ENCODE peak calls at places on chromosomes 11 and 22, in four cellular contexts. M is esophagus squamous epithelium, X is mesenchymal stem cell, S is left lung. A is an unnamed sample. For H3K36me3, the result is how much of the 10 kb centered on the place peaks cover.

GRCh38 chr11:110123003-110123402 is 29.8 kb downstream of the ZC3H12C start:
- DNase-seq in M (no peak), X (peak), S (no peak), A (no peak)

GRCh38 chr11:109150603-109151002 is 271.4 kb upstream of the C11orf87 start:
- DNase-seq in M (no peak), X (peak), S (no peak), A (no peak)

GRCh38 chr11:107953506-107953905 is 25.3 kb downstream of the RAB39A start:
- DNase-seq in M (no peak), X (no peak), S (no peak), A (no peak)

GRCh38 chr22:22798232-22798616 is 89.4 kb upstream of the IGLL5 start:
- DNase-seq in M (no peak), X (no peak), S (no peak), A (no peak)

GRCh38 chr11:76770642-76771445 is 12.3 kb upstream of the TSKU start:
- DNase-seq in M (no peak), X (peak), S (no peak), A (no peak)

GRCh38 chr11:65493367-65494176 is 5.3 kb upstream of the MALAT1 start:
- DNase-seq in M (no peak), X (peak), S (peak), A (peak)

GRCh38 chr11:134524876-134525845 is 113.1 kb upstream of the B3GAT1 start:
- DNase-seq in M (no peak), X (no peak), S (peak), A (peak)

GRCh38 chr11:88208742-88209141 is 33.5 kb upstream of the RAB38 start:
- DNase-seq in M (no peak), X (peak), S (no peak), A (no peak)

GRCh38 chr11:10498426-10499250 is 42.3 kb downstream of the RNF141 start:
- DNase-seq in M (no peak), X (no peak), S (no peak), A (no peak)

GRCh38 chr22:48254311-48254873 is 1491.9 kb downstream of the TBC1D22A start:
- DNase-seq in M (no peak), X (no peak), S (peak), A (no peak)

GRCh38 chr11:76579047-76579751 is 91.3 kb downstream of the LRRC32 start:
- DNase-seq in M (no peak), X (peak), S (no peak), A (peak)

GRCh38 chr11:127105578-127105977 is 105.0 kb upstream of the KIRREL3 start:
- DNase-seq in M (no peak), X (no peak), S (no peak), A (no peak)

GRCh38 chr11:114140826-114141225 is 81.3 kb downstream of the ZBTB16 start:
- DNase-seq in M (no peak), X (no peak), S (no peak), A (no peak)

GRCh38 chr11:9790703-9791102 is 126.8 kb downstream of the SWAP70 start:
- DNase-seq in M (no peak), X (no peak), S (no peak), A (no peak)

GRCh38 chr22:44337658-44338004 is 24.9 kb upstream of the SHISAL1 start:
- DNase-seq in M (no peak), X (peak), S (peak), A (peak)

GRCh38 chr11:18564149-18564548 is 24.4 kb downstream of the UEVLD start:
- DNase-seq in M (no peak), X (no peak), S (no peak), A (no peak)

GRCh38 chr11:61880050-61880449 is 11.3 kb downstream of the FADS3 start:
- DNase-seq in M (no peak), X (no peak), S (no peak), A (no peak)

GRCh38 chr22:40533712-40534378 is 102.7 kb downstream of the MRTFA start:
- DNase-seq in M (no peak), X (peak), S (no peak), A (no peak)
- H3K4me3 ChIP-seq in M (peak), X (no peak), S (no peak), A (no peak)

GRCh38 chr11:86916330-86916729 is 38.9 kb downstream of the FZD4 start:
- DNase-seq in M (no peak), X (peak), S (no peak), A (no peak)

GRCh38 chr11:86917577-86917976 is 37.6 kb downstream of the FZD4 start:
- DNase-seq in M (no peak), X (no peak), S (no peak), A (no peak)

GRCh38 chr11:86922225-86922624 is 33.0 kb downstream of the FZD4 start:
- DNase-seq in M (no peak), X (no peak), S (no peak), A (no peak)

GRCh38 chr11:86919557-86920210 is 35.5 kb downstream of the FZD4 start:
- DNase-seq in M (no peak), X (peak), S (no peak), A (no peak)

DNA sequence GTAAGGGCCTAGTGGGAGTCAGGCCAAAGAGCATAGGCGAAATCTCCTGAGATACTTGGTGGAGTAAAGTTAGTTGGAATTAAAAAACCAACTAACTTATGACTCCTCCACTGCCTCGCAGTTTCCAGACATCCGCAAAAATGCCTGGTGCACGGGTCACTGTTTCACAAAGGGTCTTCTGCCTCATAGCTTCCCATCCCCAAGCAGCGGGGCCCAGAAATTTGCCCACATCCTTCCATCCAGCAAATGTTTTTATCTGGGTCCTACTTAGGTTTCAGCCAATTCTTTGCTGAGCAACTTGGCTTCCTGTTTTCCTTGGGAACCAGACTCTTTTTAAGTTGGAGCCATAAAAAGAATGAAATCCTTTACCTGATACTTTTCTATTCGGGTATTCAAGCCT is 36.3 kb downstream of the FZD4 start:
- DNase-seq in M (no peak), X (no peak), S (no peak), A (peak)
- H3K27ac ChIP-seq in M (peak), X (peak), S (peak), A (peak)

GRCh38 chr11:74249496-74249895 is 61.9 kb downstream of the P4HA3 start:
- DNase-seq in M (no peak), X (no peak), S (no peak), A (no peak)
- H3K36me3 ChIP-seq in M (under half), X (under half), S (under half), A (under half)

GRCh38 chr11:85132839-85133238 is 494.3 kb downstream of the DLG2 start:
- DNase-seq in M (no peak), X (no peak), S (no peak), A (no peak)
- H3K4me3 ChIP-seq in M (no peak), X (no peak), S (no peak), A (no peak)

GRCh38 chr11:19792510-19792909 is 79.9 kb downstream of the NAV2 start:
- DNase-seq in M (no peak), X (peak), S (no peak), A (no peak)

GRCh38 chr11:19789245-19789644 is 76.6 kb downstream of the NAV2 start:
- DNase-seq in M (no peak), X (no peak), S (no peak), A (no peak)

GRCh38 chr11:19789840-19790710 is 77.4 kb downstream of the NAV2 start:
- DNase-seq in M (no peak), X (peak), S (no peak), A (no peak)

GRCh38 chr11:19793356-19793755 is 80.7 kb downstream of the NAV2 start:
- DNase-seq in M (no peak), X (no peak), S (no peak), A (no peak)

DNA sequence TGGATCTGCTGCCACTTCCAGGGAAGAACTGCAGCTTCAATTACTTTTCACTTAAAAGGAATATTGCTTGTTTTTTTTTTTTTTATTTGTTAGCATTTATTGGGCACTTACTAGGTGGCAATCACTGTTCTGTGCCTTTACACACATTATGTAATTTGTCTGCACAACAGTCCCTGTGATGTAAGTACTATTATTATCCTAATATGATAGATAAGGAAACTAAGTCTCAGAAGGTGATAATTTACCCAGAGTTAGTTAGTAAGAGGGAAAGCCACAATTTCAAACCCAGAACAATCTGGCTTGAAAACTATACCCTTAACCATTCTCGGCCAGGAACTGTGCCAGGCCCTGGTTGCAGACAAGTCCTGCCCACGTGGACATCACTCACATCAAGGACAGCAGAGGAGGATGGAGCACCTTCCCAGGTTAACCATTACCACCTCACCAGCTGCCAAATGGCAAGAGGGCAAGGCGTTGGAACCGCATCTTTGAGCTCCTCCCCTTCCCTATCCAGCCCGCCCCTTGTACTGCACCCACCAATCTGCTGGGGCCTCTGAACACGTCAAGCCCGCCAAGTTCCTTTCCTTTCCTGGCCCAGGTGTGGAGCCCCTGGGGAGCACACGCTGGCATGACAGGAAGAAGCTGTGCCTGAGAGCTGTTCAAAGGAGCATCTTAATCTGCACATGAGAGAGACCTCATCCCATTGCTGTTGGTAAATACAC is 78.4 kb downstream of the NAV2 start:
- DNase-seq in M (no peak), X (no peak), S (no peak), A (no peak)
- H3K27ac ChIP-seq in M (no peak), X (no peak), S (no peak), A (peak)

GRCh38 chr11:1755344-1756023 is 5.1 kb upstream of the IFITM10 start:
- DNase-seq in M (no peak), X (no peak), S (peak), A (peak)
- H3K36me3 ChIP-seq in M (half or more), X (half or more), S (under half), A (under half)

A was measured in aorta.